ENCODE peak calls at places on chromosomes 2 and 18, in nine cellular contexts. One of them, this sample, is unnamed.
A peak's percentile ranks its signal among the peaks of the same experiment; 100 is the strongest.

GRCh38 chr2:221447310-221447709 is 124.8 kb downstream of the EPHA4 start:
- DNase-seq in Kasumi-1: no peak
- DNase-seq in stimulated activated CD4-positive, alpha-beta T cell treated with anti-CD3 and anti-CD28 coated beads, Interleukin-12 subunit alpha, Interleukin-12 subunit beta, amount 100 ng/mL, for 48 hours: no peak
- DNase-seq in astrocyte: no peak
- DNase-seq in naive thymus-derived CD8-positive, alpha-beta T cell: no peak
- DNase-seq in tibial artery: no peak
- DNase-seq in stomach: no peak
- DNase-seq in left ventricle myocardium inferior: no peak
- DNase-seq in activated naive CD8-positive, alpha-beta T cell treated with anti-CD3 and anti-CD28 coated beads, Interleukin-2, amount 50 U/mL, for 24 hours: no peak
- DNase-seq in this sample: no peak

GRCh38 chr2:169193624-169194023 is 124.3 kb downstream of the DHRS9 start:
- DNase-seq in naive thymus-derived CD8-positive, alpha-beta T cell: no peak
- DNase-seq in left ventricle myocardium inferior: no peak
- DNase-seq in stimulated activated CD4-positive, alpha-beta T cell treated with anti-CD3 and anti-CD28 coated beads, Interleukin-12 subunit alpha, Interleukin-12 subunit beta, amount 100 ng/mL, for 48 hours: no peak
- DNase-seq in stomach: no peak
- DNase-seq in tibial artery: no peak
- DNase-seq in activated naive CD8-positive, alpha-beta T cell treated with anti-CD3 and anti-CD28 coated beads, Interleukin-2, amount 50 U/mL, for 24 hours: no peak
- DNase-seq in astrocyte: no peak
- DNase-seq in Kasumi-1: no peak
- DNase-seq in this sample: no peak

GRCh38 chr2:178282075-178282474 is 87.8 kb downstream of the OSBPL6 start:
- DNase-seq in naive thymus-derived CD8-positive, alpha-beta T cell: no peak
- DNase-seq in astrocyte: peak; percentile 85
- DNase-seq in stimulated activated CD4-positive, alpha-beta T cell treated with anti-CD3 and anti-CD28 coated beads, Interleukin-12 subunit alpha, Interleukin-12 subunit beta, amount 100 ng/mL, for 48 hours: no peak
- DNase-seq in stomach: no peak
- DNase-seq in Kasumi-1: no peak
- DNase-seq in left ventricle myocardium inferior: no peak
- DNase-seq in activated naive CD8-positive, alpha-beta T cell treated with anti-CD3 and anti-CD28 coated beads, Interleukin-2, amount 50 U/mL, for 24 hours: no peak
- DNase-seq in tibial artery: no peak
- DNase-seq in this sample: no peak

GRCh38 chr2:65473045-65473444 is 40.6 kb upstream of the SPRED2 start:
- DNase-seq in left ventricle myocardium inferior: no peak
- DNase-seq in tibial artery: no peak
- DNase-seq in naive thymus-derived CD8-positive, alpha-beta T cell: no peak
- DNase-seq in stomach: no peak
- DNase-seq in stimulated activated CD4-positive, alpha-beta T cell treated with anti-CD3 and anti-CD28 coated beads, Interleukin-12 subunit alpha, Interleukin-12 subunit beta, amount 100 ng/mL, for 48 hours: no peak
- DNase-seq in activated naive CD8-positive, alpha-beta T cell treated with anti-CD3 and anti-CD28 coated beads, Interleukin-2, amount 50 U/mL, for 24 hours: no peak
- DNase-seq in astrocyte: no peak
- DNase-seq in Kasumi-1: no peak
- DNase-seq in this sample: no peak

GRCh38 chr2:80242355-80242910 is 62.1 kb downstream of the LRRTM1 start:
- DNase-seq in naive thymus-derived CD8-positive, alpha-beta T cell: no peak
- DNase-seq in activated naive CD8-positive, alpha-beta T cell treated with anti-CD3 and anti-CD28 coated beads, Interleukin-2, amount 50 U/mL, for 24 hours: no peak
- DNase-seq in left ventricle myocardium inferior: peak; percentile 43
- DNase-seq in astrocyte: no peak
- DNase-seq in tibial artery: no peak
- DNase-seq in stimulated activated CD4-positive, alpha-beta T cell treated with anti-CD3 and anti-CD28 coated beads, Interleukin-12 subunit alpha, Interleukin-12 subunit beta, amount 100 ng/mL, for 48 hours: no peak
- DNase-seq in Kasumi-1: no peak
- DNase-seq in stomach: no peak
- DNase-seq in this sample: no peak

GRCh38 chr2:48738806-48739205 is 16.7 kb downstream of the LHCGR start:
- DNase-seq in naive thymus-derived CD8-positive, alpha-beta T cell: no peak
- DNase-seq in stimulated activated CD4-positive, alpha-beta T cell treated with anti-CD3 and anti-CD28 coated beads, Interleukin-12 subunit alpha, Interleukin-12 subunit beta, amount 100 ng/mL, for 48 hours: no peak
- DNase-seq in stomach: no peak
- DNase-seq in activated naive CD8-positive, alpha-beta T cell treated with anti-CD3 and anti-CD28 coated beads, Interleukin-2, amount 50 U/mL, for 24 hours: no peak
- DNase-seq in left ventricle myocardium inferior: no peak
- DNase-seq in tibial artery: no peak
- DNase-seq in Kasumi-1: no peak
- DNase-seq in astrocyte: peak; percentile 91
- DNase-seq in this sample: no peak

GRCh38 chr18:63299837-63300787 is 19.5 kb downstream of the BCL2 start:
- DNase-seq in tibial artery: no peak
- DNase-seq in stomach: no peak
- DNase-seq in astrocyte: peak; percentile 80
- DNase-seq in naive thymus-derived CD8-positive, alpha-beta T cell: no peak
- DNase-seq in activated naive CD8-positive, alpha-beta T cell treated with anti-CD3 and anti-CD28 coated beads, Interleukin-2, amount 50 U/mL, for 24 hours: no peak
- DNase-seq in stimulated activated CD4-positive, alpha-beta T cell treated with anti-CD3 and anti-CD28 coated beads, Interleukin-12 subunit alpha, Interleukin-12 subunit beta, amount 100 ng/mL, for 48 hours: no peak
- DNase-seq in left ventricle myocardium inferior: no peak
- DNase-seq in Kasumi-1: no peak
- DNase-seq in this sample: peak; percentile 47

GRCh38 chr18:63063171-63063570 is 256.4 kb downstream of the BCL2 start:
- DNase-seq in tibial artery: no peak
- DNase-seq in activated naive CD8-positive, alpha-beta T cell treated with anti-CD3 and anti-CD28 coated beads, Interleukin-2, amount 50 U/mL, for 24 hours: no peak
- DNase-seq in stomach: no peak
- DNase-seq in naive thymus-derived CD8-positive, alpha-beta T cell: no peak
- DNase-seq in Kasumi-1: no peak
- DNase-seq in astrocyte: peak; percentile 40
- DNase-seq in stimulated activated CD4-positive, alpha-beta T cell treated with anti-CD3 and anti-CD28 coated beads, Interleukin-12 subunit alpha, Interleukin-12 subunit beta, amount 100 ng/mL, for 48 hours: no peak
- DNase-seq in left ventricle myocardium inferior: no peak
- DNase-seq in this sample: no peak

GRCh38 chr2:37282746-37283145 is 41.9 kb downstream of the PRKD3 start:
- DNase-seq in astrocyte: peak; percentile 37
- DNase-seq in left ventricle myocardium inferior: no peak
- DNase-seq in activated naive CD8-positive, alpha-beta T cell treated with anti-CD3 and anti-CD28 coated beads, Interleukin-2, amount 50 U/mL, for 24 hours: no peak
- DNase-seq in Kasumi-1: no peak
- DNase-seq in naive thymus-derived CD8-positive, alpha-beta T cell: no peak
- DNase-seq in stimulated activated CD4-positive, alpha-beta T cell treated with anti-CD3 and anti-CD28 coated beads, Interleukin-12 subunit alpha, Interleukin-12 subunit beta, amount 100 ng/mL, for 48 hours: no peak
- DNase-seq in tibial artery: no peak
- DNase-seq in stomach: no peak
- DNase-seq in this sample: no peak

GRCh38 chr2:128299628-128300027 is 19.0 kb downstream of the HS6ST1 start:
- DNase-seq in tibial artery: no peak
- DNase-seq in Kasumi-1: no peak
- DNase-seq in activated naive CD8-positive, alpha-beta T cell treated with anti-CD3 and anti-CD28 coated beads, Interleukin-2, amount 50 U/mL, for 24 hours: no peak
- DNase-seq in astrocyte: no peak
- DNase-seq in naive thymus-derived CD8-positive, alpha-beta T cell: no peak
- DNase-seq in stimulated activated CD4-positive, alpha-beta T cell treated with anti-CD3 and anti-CD28 coated beads, Interleukin-12 subunit alpha, Interleukin-12 subunit beta, amount 100 ng/mL, for 48 hours: no peak
- DNase-seq in stomach: no peak
- DNase-seq in left ventricle myocardium inferior: no peak
- DNase-seq in this sample: no peak

GRCh38 chr2:152566728-152567069 is 150.6 kb downstream of the PRPF40A start:
- DNase-seq in left ventricle myocardium inferior: no peak
- DNase-seq in activated naive CD8-positive, alpha-beta T cell treated with anti-CD3 and anti-CD28 coated beads, Interleukin-2, amount 50 U/mL, for 24 hours: no peak
- DNase-seq in astrocyte: peak; percentile 55
- DNase-seq in Kasumi-1: peak; percentile 97
- DNase-seq in stimulated activated CD4-positive, alpha-beta T cell treated with anti-CD3 and anti-CD28 coated beads, Interleukin-12 subunit alpha, Interleukin-12 subunit beta, amount 100 ng/mL, for 48 hours: no peak
- DNase-seq in stomach: no peak
- DNase-seq in naive thymus-derived CD8-positive, alpha-beta T cell: no peak
- DNase-seq in tibial artery: no peak
- DNase-seq in this sample: no peak

GRCh38 chr2:237459741-237460174 is 27.3 kb upstream of the MLPH start:
- DNase-seq in tibial artery: no peak
- DNase-seq in naive thymus-derived CD8-positive, alpha-beta T cell: no peak
- DNase-seq in left ventricle myocardium inferior: no peak
- DNase-seq in astrocyte: peak; percentile 93
- DNase-seq in activated naive CD8-positive, alpha-beta T cell treated with anti-CD3 and anti-CD28 coated beads, Interleukin-2, amount 50 U/mL, for 24 hours: no peak
- DNase-seq in stimulated activated CD4-positive, alpha-beta T cell treated with anti-CD3 and anti-CD28 coated beads, Interleukin-12 subunit alpha, Interleukin-12 subunit beta, amount 100 ng/mL, for 48 hours: no peak
- DNase-seq in Kasumi-1: no peak
- DNase-seq in stomach: no peak
- DNase-seq in this sample: no peak